ENCODE peak calls at places on chromosomes 6 and 20, in six cellular contexts. H is lower lobe of right lung; Z is GM23248; Y is pancreas; K is esophagus muscularis mucosa; B is CD4-positive, alpha-beta T cell. Q is an unnamed sample.

GRCh38 chr6:89287351-89288028 is 27.6 kb downstream of the GABRR2 start:
- DNase-seq in H (no peak), Z (no peak), Y (no peak), K (no peak), B (no peak), Q (no peak)

GRCh38 chr6:159020011-159020410 is 20.0 kb upstream of the RSPH3 start:
- DNase-seq in H (no peak), Z (no peak), Y (no peak), K (no peak), B (no peak), Q (no peak)

GRCh38 chr6:44533221-44533820 is 145.8 kb downstream of the CDC5L start:
- DNase-seq in H (no peak), Z (no peak), Y (no peak), K (peak), B (no peak), Q (no peak)

GRCh38 chr20:11158146-11158545 is 484.3 kb upstream of the JAG1 start:
- DNase-seq in H (no peak), Z (no peak), Y (no peak), K (no peak), B (no peak), Q (no peak)

GRCh38 chr20:24672886-24673677 is 203.7 kb downstream of the SYNDIG1 start:
- DNase-seq in H (no peak), Z (peak), Y (no peak), K (no peak), B (no peak), Q (no peak)

GRCh38 chr6:54719633-54720032 is 126.9 kb upstream of the FAM83B start:
- DNase-seq in H (no peak), Z (no peak), Y (no peak), K (no peak), B (no peak), Q (no peak)

GRCh38 chr6:53651764-53652401 is 13.7 kb downstream of the KLHL31 start:
- DNase-seq in H (peak), Z (peak), Y (peak), K (no peak), B (peak), Q (peak)

GRCh38 chr20:63059684-63060056 is 52.9 kb upstream of the BHLHE23 start:
- DNase-seq in H (peak), Z (no peak), Y (no peak), K (no peak), B (no peak), Q (no peak)

GRCh38 chr20:60695223-60695622 is 556.8 kb upstream of the CDH4 start:
- DNase-seq in H (no peak), Z (peak), Y (no peak), K (no peak), B (no peak), Q (no peak)

GRCh38 chr6:35363293-35363750 is 21.0 kb downstream of the PPARD start:
- DNase-seq in H (peak), Z (peak), Y (no peak), K (no peak), B (no peak), Q (no peak)

GRCh38 chr6:22906091-22906549 is 336.8 kb downstream of the HDGFL1 start:
- DNase-seq in H (no peak), Z (peak), Y (no peak), K (no peak), B (no peak), Q (no peak)

GRCh38 chr20:15849131-15849685 is 724.0 kb downstream of the KIF16B start:
- DNase-seq in H (no peak), Z (no peak), Y (no peak), K (no peak), B (no peak), Q (no peak)

GRCh38 chr6:144055121-144055931 is 40.0 kb downstream of the SF3B5 start:
- DNase-seq in H (no peak), Z (peak), Y (no peak), K (no peak), B (peak), Q (no peak)

GRCh38 chr20:50200482-50201104 is 10.0 kb downstream of the CEBPB start:
- DNase-seq in H (no peak), Z (no peak), Y (no peak), K (no peak), B (no peak), Q (no peak)

GRCh38 chr20:60365063-60365640 is 406.9 kb downstream of the CDH26 start:
- DNase-seq in H (no peak), Z (peak), Y (no peak), K (no peak), B (no peak), Q (no peak)

GRCh38 chr20:18224968-18225568 is 63.3 kb upstream of the ZNF133 start:
- DNase-seq in H (no peak), Z (peak), Y (peak), K (no peak), B (no peak), Q (peak)

GRCh38 chr6:167549187-167549586 is 224.3 kb downstream of the TTLL2 start:
- DNase-seq in H (no peak), Z (no peak), Y (no peak), K (no peak), B (no peak), Q (no peak)

GRCh38 chr6:167553716-167554115 is 228.8 kb downstream of the TTLL2 start:
- DNase-seq in H (no peak), Z (no peak), Y (no peak), K (no peak), B (no peak), Q (no peak)

GRCh38 chr6:167552961-167553360 is 228.1 kb downstream of the TTLL2 start:
- DNase-seq in H (no peak), Z (no peak), Y (no peak), K (no peak), B (no peak), Q (no peak)

GRCh38 chr6:167551634-167552630 is 227.0 kb downstream of the TTLL2 start:
- DNase-seq in H (no peak), Z (no peak), Y (no peak), K (no peak), B (no peak), Q (no peak)

GRCh38 chr6:167550936-167551633 is 226.2 kb downstream of the TTLL2 start:
- DNase-seq in H (peak), Z (no peak), Y (peak), K (no peak), B (no peak), Q (no peak)
- H3K27ac ChIP-seq in H (peak), Z (no peak), Y (no peak), K (peak), B (no peak), Q (peak)

GRCh38 chr6:125486881-125487280 is 185.1 kb upstream of the HDDC2 start:
- DNase-seq in H (no peak), Z (no peak), Y (no peak), K (no peak), B (no peak), Q (no peak)

DNA sequence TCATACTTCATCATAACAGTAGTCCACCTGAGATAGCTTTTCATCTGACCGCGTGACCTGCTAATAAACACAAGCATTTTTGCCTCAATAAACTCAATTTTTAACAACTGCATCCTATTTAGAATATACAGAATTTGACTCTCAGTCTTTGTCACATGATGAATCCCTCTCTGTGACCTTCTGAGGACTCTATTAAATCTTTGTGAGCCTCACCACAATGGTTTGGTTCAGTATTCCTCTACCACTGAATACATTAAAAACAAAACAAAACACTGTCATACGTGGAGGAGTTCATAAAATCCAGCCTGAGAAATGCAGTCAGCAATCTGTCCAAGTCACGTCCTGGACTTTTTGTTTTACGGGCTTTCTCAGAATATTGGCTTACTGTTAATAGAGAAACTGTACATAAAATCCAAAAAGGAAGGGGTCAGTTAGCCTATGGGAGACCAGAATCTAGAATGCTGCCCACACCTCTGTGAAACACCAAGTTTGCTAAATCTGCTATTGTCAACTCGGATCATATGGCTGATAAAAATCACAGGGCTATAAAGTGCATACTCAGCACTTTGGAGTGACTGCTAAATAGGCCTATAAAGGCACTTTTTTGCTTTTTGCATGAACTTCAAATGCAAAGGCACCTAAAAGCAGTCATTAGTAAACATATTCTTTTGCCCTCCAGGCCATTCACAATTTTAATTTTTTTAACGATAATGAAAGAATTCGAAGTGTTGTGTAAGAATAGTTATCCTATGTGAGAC is 190.3 kb upstream of the HDDC2 start:
- DNase-seq in H (no peak), Z (no peak), Y (no peak), K (no peak), B (no peak), Q (no peak)
- H3K27ac ChIP-seq in H (no peak), Z (no peak), Y (no peak), K (no peak), B (no peak), Q (no peak)

GRCh38 chr20:35055445-35056276 is 36.9 kb downstream of the TRPC4AP start:
- DNase-seq in H (no peak), Z (peak), Y (no peak), K (no peak), B (no peak), Q (no peak)
- H3K27ac ChIP-seq in H (no peak), Z (peak), Y (no peak), K (no peak), B (no peak), Q (no peak)

GRCh38 chr6:81763051-81763450 is 10.6 kb upstream of the TENT5A start:
- DNase-seq in H (no peak), Z (no peak), Y (no peak), K (no peak), B (no peak), Q (no peak)

GRCh38 chr6:81766482-81767069 is 14.1 kb upstream of the TENT5A start:
- DNase-seq in H (no peak), Z (peak), Y (no peak), K (no peak), B (no peak), Q (no peak)

GRCh38 chr6:81761197-81761596 is 8.7 kb upstream of the TENT5A start:
- DNase-seq in H (no peak), Z (peak), Y (no peak), K (no peak), B (no peak), Q (no peak)

GRCh38 chr6:81762132-81762531 is 9.7 kb upstream of the TENT5A start:
- DNase-seq in H (no peak), Z (peak), Y (no peak), K (no peak), B (no peak), Q (no peak)

DNA sequence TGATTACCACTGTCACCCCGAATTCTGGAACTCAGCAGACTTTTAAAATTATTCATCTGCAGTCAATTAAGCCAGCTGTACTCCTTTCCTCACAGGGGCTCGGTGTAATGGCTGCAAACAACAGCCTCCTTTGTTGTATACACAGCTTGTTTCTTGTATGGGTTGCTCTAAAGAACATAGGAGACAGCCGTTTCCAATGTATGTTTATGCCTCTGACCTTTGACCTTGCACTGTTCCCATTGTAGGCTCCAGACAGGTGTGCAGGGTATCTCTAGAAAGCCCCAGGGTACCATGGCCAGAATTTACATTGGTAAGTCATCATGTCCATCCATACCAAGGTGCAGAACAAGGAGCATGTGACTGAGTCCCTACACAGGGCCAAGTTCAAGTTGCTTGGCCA is 11.5 kb upstream of the TENT5A start:
- DNase-seq in H (no peak), Z (no peak), Y (no peak), K (no peak), B (no peak), Q (no peak)
- H3K27ac ChIP-seq in H (no peak), Z (no peak), Y (no peak), K (no peak), B (no peak), Q (no peak)

DNA sequence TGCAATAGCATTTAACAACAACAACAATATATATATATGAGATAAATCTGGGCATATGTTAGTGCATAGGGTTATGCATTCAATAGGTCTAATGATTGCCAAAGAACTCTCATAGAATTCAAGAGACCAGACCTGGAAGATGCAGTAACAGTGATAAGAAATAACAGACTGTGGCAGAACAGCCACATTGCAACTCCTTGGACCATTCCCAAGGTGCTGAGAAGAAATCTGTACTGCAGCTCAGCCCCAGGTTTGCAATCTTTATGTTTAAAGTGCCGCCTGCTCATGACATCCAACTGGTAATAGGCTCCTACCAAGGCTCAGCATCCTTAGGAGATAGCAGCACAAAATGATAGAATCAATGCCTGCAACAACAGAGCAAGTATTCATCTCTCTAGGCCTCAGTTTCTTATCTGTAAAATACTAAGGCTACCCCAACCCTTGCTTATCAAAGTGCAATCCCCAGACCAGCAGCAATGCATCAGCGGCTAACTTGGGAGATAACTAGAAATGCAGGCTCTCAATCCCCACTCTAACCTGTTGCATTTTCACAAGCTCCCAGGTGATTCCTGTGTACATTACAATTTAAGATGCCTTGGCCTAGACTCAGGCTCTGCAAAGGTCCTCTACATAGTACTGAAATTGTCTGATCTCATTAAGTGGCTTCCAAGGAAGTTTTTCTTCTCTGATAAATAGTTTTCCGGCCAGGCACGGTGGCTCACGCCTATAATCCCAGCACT is 30.6 kb upstream of the PIM1 start:
- DNase-seq in H (no peak), Z (no peak), Y (no peak), K (no peak), B (no peak), Q (no peak)
- H3K27ac ChIP-seq in H (no peak), Z (no peak), Y (no peak), K (peak), B (no peak), Q (no peak)

GRCh38 chr6:170044836-170045562 is 245.9 kb downstream of the DLL1 start:
- DNase-seq in H (peak), Z (no peak), Y (no peak), K (no peak), B (no peak), Q (no peak)

GRCh38 chr6:170046786-170047626 is 243.9 kb downstream of the DLL1 start:
- DNase-seq in H (peak), Z (peak), Y (no peak), K (no peak), B (no peak), Q (no peak)

GRCh38 chr6:170047813-170048212 is 243.1 kb downstream of the DLL1 start:
- DNase-seq in H (no peak), Z (no peak), Y (no peak), K (no peak), B (no peak), Q (no peak)

GRCh38 chr6:170045563-170045960 is 245.3 kb downstream of the DLL1 start:
- DNase-seq in H (no peak), Z (no peak), Y (no peak), K (no peak), B (no peak), Q (no peak)

DNA sequence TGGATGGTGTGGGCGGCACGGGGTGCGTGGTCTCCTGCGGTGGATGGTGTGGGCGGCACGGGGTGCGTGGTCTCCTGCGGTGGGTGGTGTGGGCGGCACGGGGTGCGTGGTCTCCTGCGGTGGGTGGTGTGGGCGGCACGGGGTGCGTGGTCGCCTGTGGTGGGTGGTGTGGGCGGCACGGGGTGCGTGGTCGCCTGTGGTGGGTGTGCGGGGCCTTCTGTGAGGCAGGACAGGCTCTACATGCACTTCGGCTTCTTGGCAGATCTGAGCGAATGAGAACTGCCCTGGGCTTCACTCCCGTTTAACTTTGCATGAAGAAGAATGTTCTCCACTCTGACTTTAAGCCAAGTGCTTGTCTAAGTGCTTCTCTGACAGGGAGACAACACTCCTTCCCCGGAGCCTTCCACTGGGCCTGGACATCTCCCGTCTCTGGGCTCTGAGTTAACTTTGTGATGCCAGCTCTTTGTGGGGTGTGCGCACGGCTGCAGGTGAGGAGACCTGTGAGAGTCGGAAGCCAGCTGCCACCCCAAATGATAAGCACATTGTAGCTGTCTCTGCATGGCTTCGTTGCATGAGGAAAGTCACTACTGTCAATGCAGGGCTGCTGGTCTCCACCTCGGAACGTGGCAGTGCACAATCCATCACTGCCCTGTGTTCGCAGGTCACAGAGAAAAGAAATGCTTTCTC is 244.8 kb downstream of the DLL1 start:
- DNase-seq in H (peak), Z (no peak), Y (no peak), K (no peak), B (no peak), Q (no peak)
- H3K27ac ChIP-seq in H (no peak), Z (no peak), Y (no peak), K (peak), B (no peak), Q (no peak)

DNA sequence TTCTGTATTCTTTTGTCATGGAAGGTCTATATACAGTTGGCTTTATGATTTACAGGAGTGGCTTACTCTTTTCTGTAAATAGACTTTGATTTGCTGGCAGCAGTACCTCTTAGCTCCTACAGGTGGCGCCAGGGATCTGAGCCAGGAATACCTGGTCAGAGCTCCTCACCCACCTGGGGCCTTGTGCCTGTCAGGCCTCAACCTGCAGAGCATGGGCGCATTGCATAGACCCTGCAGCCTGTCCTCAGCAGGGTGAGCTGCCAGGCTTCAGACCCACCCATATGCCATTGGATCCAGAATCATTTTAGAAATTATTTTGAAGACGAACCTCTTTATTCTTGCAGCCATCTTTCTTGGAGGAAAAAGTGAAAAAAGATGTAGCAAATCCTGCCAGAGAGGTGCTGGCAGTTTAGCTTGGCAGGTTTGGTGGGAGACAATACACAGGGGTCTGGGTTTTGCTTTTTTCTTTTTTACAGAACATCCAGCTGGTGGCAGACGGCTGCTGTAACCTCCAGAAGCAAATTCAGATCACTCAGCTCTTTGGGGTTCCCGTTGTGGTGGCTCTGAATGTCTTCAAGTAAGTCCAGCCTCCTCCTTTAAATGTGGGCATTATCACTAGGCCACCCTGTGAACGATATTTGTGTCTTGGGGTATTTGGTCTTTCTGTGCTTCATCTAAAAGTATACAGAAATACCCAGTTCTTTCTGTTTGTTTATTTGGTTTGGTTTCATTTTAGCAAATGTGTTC is 149.1 kb downstream of the MTHFD1L start:
- DNase-seq in H (peak), Z (peak), Y (peak), K (no peak), B (peak), Q (peak)
- H3K27ac ChIP-seq in H (peak), Z (no peak), Y (no peak), K (no peak), B (no peak), Q (no peak)

Q was measured in substantia nigra.